ENCODE peak calls at places on chromosomes 13 and 19, in nine cellular contexts. X is cardiac muscle cell; C is mammary epithelial cell; R is breast epithelium; Q is fibroblast of lung; J is right lobe of liver; V is A549; I is CD8-positive, alpha-beta T cell; O is heart left ventricle. T is an unnamed sample. For H3K4me1, the result is how much of the 10 kb centered on the place peaks cover.

GRCh38 chr13:106118050-106118449 is 417.4 kb downstream of the EFNB2 start:
- DNase-seq in J (no peak), V (no peak), X (peak), I (no peak), R (no peak), O (no peak), C (no peak), Q (peak), T (no peak)

GRCh38 chr19:3898426-3898825 is 17.9 kb downstream of the ATCAY start:
- DNase-seq in X (no peak), R (no peak), O (no peak), J (no peak), Q (no peak), V (no peak), C (no peak), I (no peak), T (no peak)

GRCh38 chr19:7850429-7850819 is 20.4 kb downstream of the EVI5L start:
- DNase-seq in V (no peak), I (no peak), X (no peak), O (no peak), J (no peak), Q (no peak), C (no peak), R (no peak), T (no peak)

GRCh38 chr13:99425485-99426341 is 75.6 kb upstream of the TM9SF2 start:
- DNase-seq in V (no peak), X (no peak), C (no peak), Q (no peak), R (no peak), J (no peak), O (no peak), I (peak), T (peak)

GRCh38 chr19:39144487-39145071 is 19.0 kb downstream of the PAK4 start:
- DNase-seq in O (no peak), X (peak), R (no peak), I (no peak), Q (peak), V (no peak), C (no peak), J (no peak), T (no peak)

GRCh38 chr13:80033286-80033685 is 307.6 kb downstream of the SPRY2 start:
- DNase-seq in O (no peak), R (no peak), J (no peak), C (peak), I (no peak), X (no peak), Q (peak), V (no peak), T (no peak)

GRCh38 chr19:42577016-42577415 is 17.7 kb downstream of the CEACAM8 start:
- DNase-seq in O (no peak), X (no peak), J (no peak), C (no peak), Q (no peak), R (no peak), I (no peak), V (no peak), T (no peak)

GRCh38 chr19:43555185-43555770 is 20.0 kb downstream of the XRCC1 start:
- DNase-seq in R (no peak), Q (peak), J (peak), I (peak), O (peak), C (peak), X (peak), V (peak), T (peak)

GRCh38 chr13:80979035-80979641 is 638.2 kb upstream of the SPRY2 start:
- DNase-seq in O (peak), X (peak), C (peak), I (peak), V (peak), R (no peak), Q (peak), J (no peak), T (peak)

GRCh38 chr13:98648676-98649075 is 71.8 kb upstream of the STK24 start:
- DNase-seq in R (no peak), O (no peak), Q (no peak), J (no peak), C (no peak), I (no peak), X (no peak), V (no peak), T (no peak)

GRCh38 chr13:67549331-67549730 is 319.2 kb upstream of the PCDH9 start:
- DNase-seq in O (no peak), V (peak), X (no peak), J (no peak), C (peak), Q (peak), I (no peak), R (no peak), T (no peak)

GRCh38 chr13:29551214-29551613 is 44.3 kb downstream of the SLC7A1 start:
- DNase-seq in R (no peak), O (no peak), X (no peak), V (no peak), C (no peak), J (no peak), I (no peak), Q (no peak), T (no peak)

GRCh38 chr13:44050450-44051063 is 170.9 kb downstream of the LACC1 start:
- DNase-seq in Q (no peak), X (peak), J (no peak), V (peak), C (peak), O (no peak), R (no peak), I (no peak), T (no peak)

GRCh38 chr13:113740286-113740556 is 18.8 kb upstream of the TMEM255B start:
- DNase-seq in Q (no peak), J (no peak), V (no peak), I (no peak), X (no peak), O (no peak), C (no peak), R (no peak), T (no peak)

GRCh38 chr19:40433391-40434216 is 7.8 kb upstream of the SERTAD1 start:
- DNase-seq in V (peak), X (peak), Q (peak), J (peak), O (peak), I (peak), R (peak), C (peak), T (peak)

GRCh38 chr13:73341748-73342147 is 282.9 kb downstream of the KLF5 start:
- DNase-seq in R (no peak), I (no peak), O (no peak), Q (peak), J (no peak), C (no peak), X (peak), V (no peak), T (no peak)

GRCh38 chr19:30852168-30852567 is 480.0 kb downstream of the ZNF536 start:
- DNase-seq in Q (no peak), O (no peak), J (no peak), V (no peak), I (no peak), X (no peak), R (no peak), C (no peak), T (no peak)

GRCh38 chr19:45340232-45340898 is at the start of gene KLC3:
- DNase-seq in X (no peak), O (no peak), C (peak), Q (no peak), V (no peak), I (peak), J (no peak), R (no peak), T (peak)

GRCh38 chr19:32876919-32877285 is 7.3 kb upstream of the SLC7A9 start:
- DNase-seq in Q (peak), J (no peak), V (peak), O (no peak), C (no peak), R (no peak), X (peak), I (no peak), T (no peak)

GRCh38 chr19:45125975-45126493 is 33.1 kb downstream of the PPP1R37 start:
- DNase-seq in O (peak), R (peak), X (peak), I (peak), Q (peak), J (peak), V (peak), C (peak), T (peak)

GRCh38 chr19:1488282-1488601 is 1.9 kb downstream of the PCSK4 start:
- DNase-seq in O (no peak), C (no peak), Q (no peak), I (no peak), R (no peak), V (no peak), J (no peak), X (no peak), T (no peak)

GRCh38 chr19:2750739-2751437 is 11.1 kb upstream of the SLC39A3 start:
- DNase-seq in V (no peak), X (no peak), I (no peak), O (no peak), J (no peak), C (no peak), Q (no peak), R (no peak), T (no peak)

GRCh38 chr19:9847087-9847671 is 12.1 kb downstream of the PIN1 start:
- DNase-seq in R (no peak), I (no peak), X (peak), Q (peak), J (no peak), V (peak), C (peak), O (no peak), T (peak)

GRCh38 chr19:6440905-6441304 is 7.3 kb upstream of the SLC25A41 start:
- DNase-seq in V (no peak), R (no peak), X (no peak), C (no peak), Q (no peak), O (no peak), I (no peak), J (no peak), T (no peak)

GRCh38 chr19:40802300-40803169 is 3.5 kb downstream of the EGLN2 start:
- DNase-seq in R (no peak), C (no peak), X (peak), J (no peak), Q (no peak), O (peak), V (no peak), I (no peak), T (peak)

GRCh38 chr19:33905473-33905936 is 108.8 kb downstream of the KCTD15 start:
- DNase-seq in C (peak), O (peak), X (peak), J (peak), Q (peak), I (no peak), V (no peak), R (peak), T (no peak)

GRCh38 chr19:41449079-41449864 is 6.3 kb downstream of the ERICH4 start:
- DNase-seq in C (peak), J (peak), Q (peak), I (peak), V (peak), X (peak), O (peak), R (peak), T (peak)

GRCh38 chr19:45117167-45117594 is 24.2 kb downstream of the PPP1R37 start:
- DNase-seq in R (no peak), I (no peak), O (no peak), V (no peak), J (no peak), C (no peak), Q (peak), X (peak), T (no peak)

GRCh38 chr13:95197548-95197947 is 103.7 kb downstream of the ABCC4 start:
- DNase-seq in J (no peak), X (no peak), C (no peak), V (no peak), Q (no peak), R (no peak), I (no peak), O (no peak), T (no peak)

GRCh38 chr13:84303035-84303434 is 420.8 kb upstream of the SLITRK1 start:
- DNase-seq in Q (peak), X (no peak), I (no peak), J (no peak), O (no peak), C (no peak), V (no peak), R (no peak), T (no peak)

GRCh38 chr19:55248166-55248675 is 10.6 kb downstream of the PPP6R1 start:
- DNase-seq in Q (no peak), O (no peak), I (no peak), X (no peak), R (no peak), C (no peak), V (no peak), J (no peak), T (no peak)

GRCh38 chr13:112733661-112734379 is 44.0 kb downstream of the ATP11A start:
- DNase-seq in J (no peak), C (no peak), V (no peak), Q (peak), O (no peak), I (no peak), X (no peak), R (no peak), T (no peak)

GRCh38 chr19:53161123-53161522 is 2.3 kb upstream of the ZNF347 start:
- DNase-seq in R (no peak), I (no peak), O (no peak), J (no peak), C (no peak), Q (no peak), X (no peak), V (no peak), T (no peak)

GRCh38 chr13:107351305-107351704 is 783.4 kb upstream of the ARGLU1 start:
- DNase-seq in Q (peak), X (peak), O (no peak), V (no peak), J (no peak), R (no peak), C (no peak), I (no peak), T (no peak)

GRCh38 chr13:88068975-88069374 is 397.8 kb downstream of the SLITRK5 start:
- DNase-seq in Q (no peak), J (no peak), X (no peak), O (no peak), I (no peak), C (no peak), V (peak), R (no peak), T (no peak)

GRCh38 chr13:44300895-44301638 is 72.6 kb upstream of the SERP2 start:
- DNase-seq in V (peak), Q (peak), R (peak), X (peak), I (no peak), C (peak), J (peak), O (peak), T (peak)

GRCh38 chr19:1864480-1865171 is 1.2 kb upstream of the KLF16 start:
- DNase-seq in X (peak), Q (peak), V (peak), J (peak), R (no peak), C (no peak), O (peak), I (peak), T (peak)

GRCh38 chr13:78131811-78132210 is 213.2 kb upstream of the EDNRB start:
- DNase-seq in R (no peak), V (no peak), X (peak), I (no peak), O (no peak), Q (no peak), J (no peak), C (no peak), T (no peak)
- TF ChIP-seq CTCF in R (no peak), V (peak), X (peak), I (no peak), O (no peak), Q (peak), J (peak), C (peak), T (no peak)

GRCh38 chr19:5047251-5047935 is 78.5 kb downstream of the KDM4B start:
- DNase-seq in I (no peak), J (no peak), V (no peak), X (no peak), R (no peak), Q (no peak), C (no peak), O (no peak), T (no peak)

GRCh38 chr19:5050016-5050656 is 81.2 kb downstream of the KDM4B start:
- DNase-seq in R (no peak), V (no peak), C (no peak), O (no peak), X (no peak), Q (no peak), I (no peak), J (no peak), T (no peak)

GRCh38 chr19:5049561-5049960 is 80.6 kb downstream of the KDM4B start:
- DNase-seq in C (no peak), X (no peak), V (no peak), J (no peak), R (no peak), Q (no peak), O (no peak), I (no peak), T (no peak)

GRCh38 chr19:5048091-5048726 is 79.3 kb downstream of the KDM4B start:
- DNase-seq in O (peak), R (peak), V (peak), C (peak), I (peak), J (peak), X (peak), Q (peak), T (peak)

DNA sequence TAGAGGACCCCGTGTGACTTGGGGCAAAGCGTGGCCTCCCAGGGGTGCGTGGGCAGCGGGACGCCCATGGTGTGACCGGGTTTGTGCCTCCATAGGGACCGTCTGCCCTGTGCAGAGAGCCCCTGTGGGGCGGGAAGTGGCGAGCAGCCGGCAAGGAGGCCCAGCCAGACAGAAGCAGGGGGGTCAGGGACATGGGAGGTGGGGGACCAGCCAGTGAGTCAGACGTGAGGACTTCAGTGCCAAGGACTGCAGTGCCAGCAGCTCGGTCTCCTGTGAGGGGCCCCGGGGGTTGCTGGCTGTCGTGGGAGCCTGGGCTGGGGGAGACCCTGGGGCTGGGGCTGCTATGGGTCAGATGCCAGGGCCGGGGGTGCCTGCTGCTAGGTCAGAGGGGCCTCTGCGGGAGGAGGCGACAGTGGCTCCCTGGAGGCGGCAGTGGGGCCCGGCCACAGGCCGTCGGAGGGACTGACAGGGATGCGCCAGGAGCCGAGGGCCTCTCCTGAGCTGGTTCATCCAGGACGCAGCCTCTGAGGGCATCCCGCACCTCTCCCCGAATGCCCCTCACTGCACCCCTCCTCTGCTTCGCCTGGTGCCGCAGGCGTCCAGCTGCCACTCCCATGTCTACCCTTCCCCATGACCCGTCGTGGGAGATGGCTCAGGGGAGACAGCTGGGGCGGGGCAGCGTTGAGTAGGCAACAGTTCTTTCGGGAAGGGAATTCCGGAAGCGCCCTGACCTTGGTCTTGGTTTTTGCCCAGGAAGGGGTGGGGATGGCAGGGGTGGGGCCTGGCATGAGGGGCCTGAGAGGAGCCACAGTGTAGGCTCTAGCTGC is 80.0 kb downstream of the KDM4B start:
- DNase-seq in O (no peak), C (no peak), R (no peak), J (no peak), V (peak), X (peak), I (no peak), Q (peak), T (no peak)
- H3K4me1 ChIP-seq in O (under half), C (under half), R (under half), J (under half), V (under half), X (under half), I (under half), Q (under half), T (under half)

GRCh38 chr19:11404588-11405258 is 14.4 kb downstream of the RGL3 start:
- DNase-seq in O (no peak), C (no peak), J (no peak), V (no peak), I (no peak), Q (no peak), X (no peak), R (no peak), T (no peak)

GRCh38 chr19:11408591-11408990 is 10.5 kb downstream of the RGL3 start:
- DNase-seq in C (no peak), Q (no peak), V (no peak), I (no peak), R (no peak), O (no peak), X (no peak), J (no peak), T (no peak)

GRCh38 chr19:11410682-11411081 is 8.4 kb downstream of the RGL3 start:
- DNase-seq in V (peak), C (peak), O (no peak), I (no peak), J (no peak), R (no peak), Q (peak), X (no peak), T (no peak)

GRCh38 chr19:11401808-11402543 is 17.1 kb downstream of the RGL3 start:
- DNase-seq in V (no peak), J (no peak), Q (no peak), O (no peak), R (no peak), I (no peak), C (no peak), X (no peak), T (no peak)

GRCh38 chr19:11405846-11406643 is 13.1 kb downstream of the RGL3 start:
- DNase-seq in I (no peak), R (no peak), O (no peak), Q (no peak), J (no peak), C (peak), V (no peak), X (peak), T (no peak)
- TF ChIP-seq CTCF in I (no peak), R (peak), O (peak), Q (peak), J (no peak), C (peak), V (no peak), X (peak), T (no peak)

GRCh38 chr19:48169974-48170803 is at the start of the genes LIG1 and ZSWIM9:
- DNase-seq in I (peak), C (peak), X (peak), O (peak), Q (peak), V (peak), J (peak), R (peak), T (peak)
- H3K4me1 ChIP-seq in I (under half), C (under half), X (under half), O (under half), Q (under half), V (under half), J (under half), R (under half), T (under half)